ENCODE peak calls at places on chromosome 13, in eight cellular contexts. J is K562, W is SK-N-SH, Z is GM23338, O is HCT116, G is GM12878, T is Panc1, R is HepG2. H is an unnamed sample. For H3K27me3, the result is how much of the 10 kb centered on the place peaks cover.

GRCh38 chr13:30142502-30143211 is 164.7 kb downstream of the KATNAL1 start:
- DNase-seq in J (no peak), W (peak), Z (peak), O (peak), G (no peak), T (no peak), R (peak), H (no peak)

GRCh38 chr13:26719356-26719945 is 41.1 kb downstream of the GPR12 start:
- DNase-seq in J (peak), W (no peak), Z (peak), O (no peak), G (no peak), T (no peak), R (no peak), H (peak)

GRCh38 chr13:110001622-110002275 is 215.4 kb upstream of the IRS2 start:
- DNase-seq in J (no peak), W (no peak), Z (no peak), O (no peak), G (no peak), T (no peak), R (no peak), H (no peak)

GRCh38 chr13:95505265-95505664 is 47.3 kb upstream of the CLDN10 start:
- DNase-seq in J (no peak), W (no peak), Z (peak), O (no peak), G (no peak), T (no peak), R (no peak), H (no peak)

GRCh38 chr13:48961379-48961778 is 14.3 kb upstream of the FNDC3A start:
- DNase-seq in J (no peak), W (no peak), Z (no peak), O (no peak), G (no peak), T (no peak), R (no peak), H (no peak)

GRCh38 chr13:98447130-98447529 is 129.8 kb downstream of the STK24 start:
- DNase-seq in J (no peak), W (no peak), Z (no peak), O (no peak), G (no peak), T (no peak), R (no peak), H (no peak)

GRCh38 chr13:100363351-100363750 is 225.2 kb downstream of the GGACT start:
- DNase-seq in J (no peak), W (no peak), Z (no peak), O (peak), G (no peak), T (no peak), R (no peak), H (no peak)

GRCh38 chr13:22061806-22062391 is 391.0 kb downstream of the FGF9 start:
- DNase-seq in J (no peak), W (no peak), Z (no peak), O (no peak), G (peak), T (no peak), R (no peak), H (no peak)

GRCh38 chr13:47671762-47672161 is 329.3 kb downstream of the SUCLA2 start:
- DNase-seq in J (no peak), W (no peak), Z (no peak), O (no peak), G (no peak), T (no peak), R (no peak), H (no peak)

GRCh38 chr13:108917581-108917980 is 288.2 kb downstream of the MYO16 start:
- DNase-seq in J (no peak), W (no peak), Z (no peak), O (no peak), G (no peak), T (no peak), R (no peak), H (no peak)

GRCh38 chr13:73215807-73216206 is 157.0 kb downstream of the KLF5 start:
- DNase-seq in J (no peak), W (no peak), Z (no peak), O (no peak), G (no peak), T (no peak), R (no peak), H (no peak)

DNA sequence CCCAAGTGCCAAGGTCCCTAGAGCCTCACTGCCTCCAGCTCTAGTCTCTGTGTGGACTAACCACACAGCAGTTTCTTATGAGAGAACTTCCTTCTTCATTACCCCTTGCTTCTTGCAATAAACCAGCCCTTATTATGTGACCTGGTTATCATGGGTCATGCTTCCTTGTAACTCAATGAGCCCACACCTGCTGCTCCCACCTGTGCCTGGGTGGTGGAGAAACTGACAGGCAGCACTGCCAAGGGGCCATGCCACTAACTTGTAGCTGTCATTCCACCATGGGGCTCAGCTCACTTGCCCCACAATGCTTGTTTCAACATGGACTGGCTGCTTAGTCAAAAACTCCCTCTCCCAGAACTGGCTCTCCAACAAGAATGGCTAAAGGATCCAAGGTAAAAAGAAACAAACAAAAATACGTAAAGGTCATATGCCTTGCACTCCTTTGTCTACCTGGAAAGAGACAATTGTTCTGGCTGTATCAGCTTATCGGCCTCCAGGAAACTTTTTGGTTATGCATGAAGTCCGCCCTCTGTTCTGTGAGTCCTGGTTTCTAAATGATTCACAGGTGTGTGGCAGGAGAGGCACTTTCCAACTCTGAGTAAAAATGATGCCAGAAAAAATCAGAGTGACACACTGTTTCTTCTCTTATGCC is 446.4 kb downstream of the COG6 start:
- DNase-seq in J (no peak), W (no peak), Z (no peak), O (no peak), G (peak), T (no peak), R (no peak), H (no peak)
- TF ChIP-seq REST in J (no peak), W (no peak), Z (no peak), O (no peak), G (no peak), T (no peak), R (no peak), H (no peak)

GRCh38 chr13:28467886-28468519 is 26.9 kb downstream of the FLT1 start:
- DNase-seq in J (no peak), W (no peak), Z (no peak), O (no peak), G (peak), T (no peak), R (no peak), H (peak)

GRCh38 chr13:28466151-28466550 is 28.8 kb downstream of the FLT1 start:
- DNase-seq in J (no peak), W (no peak), Z (no peak), O (no peak), G (no peak), T (no peak), R (no peak), H (no peak)

GRCh38 chr13:28463481-28463880 is 31.4 kb downstream of the FLT1 start:
- DNase-seq in J (no peak), W (no peak), Z (no peak), O (no peak), G (no peak), T (no peak), R (no peak), H (no peak)

GRCh38 chr13:28467034-28467433 is 27.9 kb downstream of the FLT1 start:
- DNase-seq in J (no peak), W (no peak), Z (no peak), O (no peak), G (no peak), T (no peak), R (no peak), H (no peak)

GRCh38 chr13:28464861-28465260 is 30.1 kb downstream of the FLT1 start:
- DNase-seq in J (no peak), W (no peak), Z (no peak), O (no peak), G (no peak), T (no peak), R (no peak), H (no peak)
- H3K27me3 ChIP-seq in J (under half), W (under half), Z (under half), O (under half), G (under half), T (under half), R (under half), H (under half)

GRCh38 chr13:87333599-87333998 is 337.6 kb upstream of the SLITRK5 start:
- DNase-seq in J (no peak), W (no peak), Z (no peak), O (no peak), G (no peak), T (no peak), R (no peak), H (no peak)

GRCh38 chr13:87334176-87334575 is 337.0 kb upstream of the SLITRK5 start:
- DNase-seq in J (no peak), W (no peak), Z (no peak), O (no peak), G (no peak), T (no peak), R (no peak), H (no peak)

GRCh38 chr13:87331178-87331577 is 340.0 kb upstream of the SLITRK5 start:
- DNase-seq in J (no peak), W (no peak), Z (no peak), O (no peak), G (no peak), T (no peak), R (no peak), H (no peak)
- TF ChIP-seq REST in J (no peak), W (no peak), Z (no peak), O (no peak), G (no peak), T (no peak), R (no peak), H (no peak)

DNA sequence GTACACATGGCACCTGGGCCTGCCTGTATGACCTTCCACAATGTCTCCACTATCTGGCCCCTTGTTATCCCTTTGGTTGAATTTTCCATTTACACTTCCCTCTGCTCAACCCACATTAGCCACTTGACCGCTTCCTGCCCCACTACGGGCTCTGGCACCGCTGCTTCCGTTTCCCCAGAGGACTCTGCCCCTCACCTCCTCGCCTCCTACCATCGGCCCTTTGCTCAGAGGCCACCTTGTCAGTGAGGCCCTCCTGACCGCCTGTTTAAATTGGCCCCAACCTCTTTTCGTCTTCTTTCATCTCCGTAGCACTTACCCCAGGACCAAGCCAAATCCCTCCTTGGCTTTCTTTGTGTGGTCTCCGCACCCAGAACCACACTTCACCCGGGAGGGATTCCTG is 47.4 kb downstream of the SOX1 start:
- DNase-seq in J (no peak), W (no peak), Z (no peak), O (no peak), G (no peak), T (no peak), R (no peak), H (no peak)
- H3K27me3 ChIP-seq in J (under half), W (half or more), Z (under half), O (under half), G (under half), T (under half), R (under half), H (under half)

H was measured in HL-60.